ENCODE peak calls at places on chromosomes 7 and 10, in five cellular contexts. J is posterior vena cava, W is ELF-1, F is Calu3, Y is epithelial cell of esophagus. T is an unnamed sample.
A peak's percentile ranks its signal among the peaks of the same experiment; 100 is the strongest.

GRCh38 chr10:103921750-103922195 is 3.8 kb upstream of the STN1 start:
- DNase-seq in J (no peak), W (peak; percentile 50), F (peak; percentile 36), Y (peak; percentile 46), T (no peak)

GRCh38 chr10:90642650-90643049 is 215.2 kb downstream of the HTR7 start:
- DNase-seq in J (no peak), W (no peak), F (no peak), Y (no peak), T (no peak)

GRCh38 chr7:98240961-98241673 is 10.9 kb downstream of the TECPR1 start:
- DNase-seq in J (no peak), W (peak; percentile 69), F (peak; percentile 60), Y (peak; percentile 41), T (no peak)

GRCh38 chr10:74837750-74838149 is 11.3 kb downstream of the KAT6B start:
- DNase-seq in J (no peak), W (no peak), F (no peak), Y (no peak), T (no peak)

GRCh38 chr7:114819629-114820362 is 102.1 kb upstream of the MDFIC start:
- DNase-seq in J (no peak), W (no peak), F (peak; percentile 55), Y (peak; percentile 100), T (peak; percentile 98)

GRCh38 chr10:129854181-129854580 is 109.9 kb downstream of the EBF3 start:
- DNase-seq in J (no peak), W (no peak), F (no peak), Y (no peak), T (no peak)

GRCh38 chr10:118369806-118370205 is 27.7 kb upstream of the FAM204A start:
- DNase-seq in J (no peak), W (no peak), F (no peak), Y (peak; percentile 65), T (no peak)

GRCh38 chr10:69567920-69568319 is 5.3 kb downstream of the NEUROG3 start:
- DNase-seq in J (peak; percentile 88), W (peak; percentile 84), F (peak; percentile 58), Y (peak; percentile 71), T (peak; percentile 9)

GRCh38 chr7:27771111-27771510 is 31.1 kb downstream of the TAX1BP1 start:
- DNase-seq in J (no peak), W (no peak), F (no peak), Y (peak; percentile 91), T (peak; percentile 89)

GRCh38 chr10:79144341-79145173 is 75.8 kb downstream of the ZMIZ1 start:
- DNase-seq in J (no peak), W (no peak), F (no peak), Y (no peak), T (no peak)

GRCh38 chr7:6442114-6442513 is 5.6 kb downstream of the DAGLB start:
- DNase-seq in J (peak; percentile 25), W (no peak), F (no peak), Y (no peak), T (no peak)

GRCh38 chr7:50502001-50502684 is 52.0 kb upstream of the FIGNL1 start:
- DNase-seq in J (peak; percentile 88), W (no peak), F (no peak), Y (peak; percentile 78), T (peak; percentile 75)

GRCh38 chr10:125564570-125564969 is 118.4 kb downstream of the TEX36 start:
- DNase-seq in J (no peak), W (no peak), F (no peak), Y (no peak), T (no peak)

GRCh38 chr10:101986277-101986971 is 69.5 kb downstream of the ARMH3 start:
- DNase-seq in J (no peak), W (peak; percentile 66), F (peak; percentile 1), Y (no peak), T (no peak)

GRCh38 chr10:72329290-72330058 is 25.2 kb downstream of the DNAJB12 start:
- DNase-seq in J (no peak), W (no peak), F (no peak), Y (no peak), T (no peak)

GRCh38 chr7:106071999-106072714 is 40.0 kb downstream of the SYPL1 start:
- DNase-seq in J (no peak), W (no peak), F (no peak), Y (peak; percentile 69), T (no peak)

GRCh38 chr7:81810448-81811155 is 40.8 kb upstream of the HGF start:
- DNase-seq in J (no peak), W (no peak), F (no peak), Y (no peak), T (no peak)

GRCh38 chr7:77479536-77480088 is 57.5 kb upstream of the PTPN12 start:
- DNase-seq in J (no peak), W (no peak), F (no peak), Y (peak; percentile 64), T (no peak)

GRCh38 chr7:112665709-112666108 is 124.5 kb downstream of the TMEM168 start:
- DNase-seq in J (no peak), W (peak; percentile 34), F (no peak), Y (peak; percentile 45), T (peak; percentile 35)

GRCh38 chr10:21517983-21518628 is 7.4 kb downstream of the SKIDA1 start:
- DNase-seq in J (no peak), W (no peak), F (no peak), Y (peak; percentile 35), T (no peak)

GRCh38 chr7:151251926-151252835 is 3.7 kb upstream of the SMARCD3 start:
- DNase-seq in J (peak; percentile 91), W (no peak), F (peak; percentile 54), Y (no peak), T (peak; percentile 44)

GRCh38 chr10:15539262-15539661 is 168.2 kb upstream of the FAM171A1 start:
- DNase-seq in J (no peak), W (no peak), F (no peak), Y (no peak), T (no peak)

GRCh38 chr7:16804674-16805439 is at the start of gene AGR2:
- DNase-seq in J (no peak), W (no peak), F (peak; percentile 89), Y (peak; percentile 96), T (peak; percentile 96)

GRCh38 chr7:22137466-22137865 is 191.8 kb upstream of the CDCA7L start:
- DNase-seq in J (no peak), W (no peak), F (no peak), Y (no peak), T (no peak)

GRCh38 chr10:112526130-112526529 is 79.1 kb downstream of the VTI1A start:
- DNase-seq in J (no peak), W (no peak), F (no peak), Y (peak; percentile 57), T (no peak)

GRCh38 chr10:69323622-69324021 is 45.3 kb downstream of the HK1 start:
- DNase-seq in J (no peak), W (no peak), F (no peak), Y (no peak), T (no peak)

GRCh38 chr7:52634996-52635395 is 400.4 kb upstream of the POM121L12 start:
- DNase-seq in J (no peak), W (peak; percentile 13), F (no peak), Y (no peak), T (no peak)

T was measured in foreskin keratinocyte.